ENCODE peak calls at places on chromosomes 1 and 21, in seven cellular contexts. T is GM20000, X is HepG2, S is lower lobe of right lung, I is NB4, Y is right lobe of liver, M is MCF 10A. C is an unnamed sample.
A peak's percentile ranks its signal among the peaks of the same experiment; 100 is the strongest.

GRCh38 chr21:35635994-35636393 is 424.3 kb downstream of the SETD4 start:
- DNase-seq in I (no peak), Y (no peak), S (no peak), X (no peak), M (no peak), T (no peak), C (no peak)

GRCh38 chr1:221392453-221392852 is 349.4 kb downstream of the DUSP10 start:
- DNase-seq in X (no peak), M (peak; percentile 98), Y (no peak), I (no peak), S (no peak), T (no peak), C (no peak)

GRCh38 chr1:204377800-204378608 is 18.3 kb upstream of the PLEKHA6 start:
- DNase-seq in Y (peak; percentile 60), M (peak; percentile 46), I (peak; percentile 74), X (peak; percentile 69), T (peak; percentile 68), S (peak; percentile 73), C (peak; percentile 67)

GRCh38 chr1:173406783-173407230 is 70.3 kb upstream of the PRDX6 start:
- DNase-seq in Y (no peak), S (no peak), M (no peak), I (no peak), X (no peak), T (peak; percentile 22), C (no peak)

GRCh38 chr1:2528966-2529750 is 905 bp downstream of the HES5 start:
- DNase-seq in S (no peak), X (no peak), T (peak; percentile 77), M (no peak), Y (peak; percentile 70), I (peak; percentile 41), C (peak; percentile 70)

GRCh38 chr1:157269656-157270375 is 131.6 kb upstream of the ETV3 start:
- DNase-seq in Y (peak; percentile 64), T (peak; percentile 16), I (no peak), X (no peak), M (no peak), S (no peak), C (no peak)

GRCh38 chr1:118291686-118292085 is 106.7 kb upstream of the SPAG17 start:
- DNase-seq in Y (no peak), I (no peak), T (no peak), S (no peak), M (no peak), X (no peak), C (no peak)

GRCh38 chr1:14362331-14362730 is 236.2 kb upstream of the KAZN start:
- DNase-seq in S (no peak), M (no peak), Y (no peak), X (no peak), T (no peak), I (no peak), C (no peak)

GRCh38 chr1:165717918-165718515 is 19.7 kb upstream of the ALDH9A1 start:
- DNase-seq in I (peak; percentile 74), X (peak; percentile 69), S (no peak), M (peak; percentile 80), T (peak; percentile 66), Y (peak; percentile 61), C (peak; percentile 65)

GRCh38 chr1:64161347-64162080 is 41.9 kb upstream of the UBE2U start:
- DNase-seq in S (no peak), I (no peak), T (no peak), Y (no peak), X (no peak), M (no peak), C (no peak)

GRCh38 chr1:54274448-54274847 is 74.5 kb downstream of the MRPL37 start:
- DNase-seq in S (no peak), I (no peak), X (no peak), T (no peak), Y (peak; percentile 79), M (no peak), C (no peak)

GRCh38 chr1:18413906-18414305 is 66.8 kb upstream of the KLHDC7A start:
- DNase-seq in X (no peak), T (no peak), I (no peak), S (no peak), Y (no peak), M (peak; percentile 16), C (no peak)

GRCh38 chr1:234400773-234401172 is 27.5 kb downstream of the COA6 start:
- DNase-seq in I (no peak), Y (no peak), S (no peak), M (no peak), T (peak; percentile 58), X (no peak), C (no peak)

GRCh38 chr1:64112281-64112680 is 91.1 kb upstream of the UBE2U start:
- DNase-seq in X (no peak), S (no peak), I (no peak), M (peak; percentile 34), Y (no peak), T (no peak), C (no peak)

GRCh38 chr21:43997766-43998742 is 14.1 kb upstream of the TRAPPC10 start:
- DNase-seq in I (no peak), Y (no peak), X (no peak), T (no peak), M (no peak), S (peak; percentile 30), C (no peak)

GRCh38 chr1:55848906-55849305 is 633.7 kb upstream of the USP24 start:
- DNase-seq in S (no peak), I (no peak), M (peak; percentile 53), Y (no peak), T (no peak), X (no peak), C (no peak)

GRCh38 chr1:23074012-23074411 is 54.7 kb downstream of the KDM1A start:
- DNase-seq in I (no peak), Y (no peak), M (no peak), X (no peak), T (no peak), S (no peak), C (no peak)

GRCh38 chr1:90201467-90202358 is 206.8 kb downstream of the ZNF326 start:
- DNase-seq in T (no peak), M (peak; percentile 47), X (no peak), Y (no peak), I (no peak), S (no peak), C (no peak)

DNA sequence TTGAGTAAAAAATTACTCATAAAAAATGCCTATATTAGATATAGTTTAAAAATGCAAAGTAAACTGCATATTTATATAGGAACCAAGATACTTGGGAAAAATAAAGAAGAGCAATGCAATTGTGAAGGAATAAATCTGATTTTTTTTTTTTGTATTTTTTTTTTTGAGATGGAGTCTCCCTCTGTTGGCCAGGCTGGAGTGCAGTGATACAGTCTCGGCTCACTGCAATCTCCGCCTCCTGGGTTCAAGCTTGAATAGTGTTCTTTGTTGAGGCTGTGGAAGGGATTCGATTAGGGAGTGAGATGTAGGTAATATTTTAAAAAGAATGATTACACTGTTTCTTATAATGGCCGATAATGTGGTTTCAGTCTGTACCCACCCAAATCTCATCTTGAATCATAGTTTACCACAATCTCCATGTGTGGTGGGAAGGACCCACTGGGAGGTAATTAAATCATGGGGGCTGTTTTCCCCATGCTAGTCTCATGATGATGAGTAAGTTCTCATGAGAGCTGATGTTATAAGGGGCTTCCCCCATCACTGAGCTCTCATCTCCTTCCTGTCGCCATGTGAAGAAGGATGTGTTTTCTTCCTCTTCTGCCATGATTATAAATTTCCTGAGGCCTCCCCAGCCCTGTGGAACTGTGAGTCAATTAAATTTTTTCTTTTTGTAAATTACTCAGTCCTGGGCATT is 1765.9 kb downstream of the PLA2G4A start:
- DNase-seq in S (no peak), X (no peak), M (no peak), T (no peak), I (no peak), Y (no peak), C (no peak)
- TF ChIP-seq CTCF in S (no peak), X (peak; percentile 3), M (no peak), T (no peak), I (no peak), Y (no peak), C (no peak)

DNA sequence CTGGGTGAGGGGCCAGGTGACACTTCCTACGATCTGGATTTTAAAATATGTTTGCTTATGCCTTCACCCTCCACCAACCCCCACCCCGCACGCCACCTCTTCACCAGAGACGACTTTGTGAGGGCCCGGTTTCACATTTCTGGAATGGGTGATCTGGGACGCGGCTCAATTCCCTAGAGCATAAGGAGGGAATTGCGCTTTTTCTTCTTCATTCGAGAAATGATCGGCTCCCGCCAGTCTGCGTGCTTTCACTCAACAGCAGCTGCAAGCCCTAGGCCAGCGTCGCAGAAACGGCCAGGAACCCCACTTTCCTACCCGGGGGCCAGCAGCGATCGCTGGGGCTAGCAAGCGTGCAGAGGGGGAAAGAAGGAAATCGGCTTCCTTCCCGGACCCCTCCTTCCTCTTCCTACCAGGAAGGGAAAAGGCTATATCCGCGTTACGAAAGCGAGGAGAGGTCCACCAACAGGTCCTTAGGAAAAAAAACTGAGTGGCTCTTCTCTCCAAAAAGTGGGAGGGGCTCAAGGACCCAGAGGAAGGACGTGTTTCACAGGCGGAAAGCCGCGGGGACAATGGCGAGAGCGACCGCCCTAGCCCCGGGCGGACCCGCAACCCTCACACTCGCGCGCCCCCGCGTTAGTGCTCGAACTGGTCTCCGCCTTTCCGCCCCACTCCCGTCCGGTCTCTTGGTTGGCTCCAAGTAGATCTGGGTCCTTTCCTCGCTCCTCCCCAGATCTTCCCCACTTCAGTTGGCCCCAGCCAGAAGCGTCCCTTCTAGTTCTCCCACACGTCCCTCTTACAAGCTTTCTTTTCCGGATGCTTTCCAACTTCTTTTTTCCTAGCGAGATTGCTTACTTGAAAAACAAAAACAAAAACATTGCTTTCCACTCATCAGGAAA is 1.1 kb upstream of the ADAMTS1 start:
- DNase-seq in S (peak; percentile 78), T (no peak), I (no peak), X (no peak), Y (peak; percentile 77), M (peak; percentile 49), C (peak; percentile 24)
- TF ChIP-seq CTCF in S (no peak), T (no peak), I (no peak), X (no peak), Y (no peak), M (no peak), C (no peak)

DNA sequence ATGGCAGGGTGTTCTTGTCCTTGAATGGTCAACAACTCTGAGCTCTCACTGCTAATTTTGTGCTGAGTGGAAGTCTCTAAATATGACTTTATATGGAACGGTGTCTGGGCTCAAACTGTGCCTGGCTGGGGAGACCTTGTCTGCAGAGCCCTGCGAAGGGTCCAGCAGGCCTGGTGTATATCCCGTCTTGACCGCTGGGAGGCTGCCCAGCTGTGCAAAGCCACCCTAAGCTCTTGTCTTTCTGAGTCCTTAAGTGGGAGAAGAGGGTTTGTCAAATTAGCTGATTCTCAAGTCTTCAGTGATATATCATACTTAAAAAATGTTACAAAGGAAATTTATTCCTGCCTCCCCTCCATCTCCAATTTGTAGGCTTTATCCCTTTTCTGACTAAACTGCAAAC is 198.7 kb downstream of the KCNJ6 start:
- DNase-seq in X (no peak), I (no peak), S (no peak), T (no peak), Y (no peak), M (no peak), C (no peak)
- TF ChIP-seq CTCF in X (no peak), I (no peak), S (no peak), T (no peak), Y (no peak), M (no peak), C (no peak)

DNA sequence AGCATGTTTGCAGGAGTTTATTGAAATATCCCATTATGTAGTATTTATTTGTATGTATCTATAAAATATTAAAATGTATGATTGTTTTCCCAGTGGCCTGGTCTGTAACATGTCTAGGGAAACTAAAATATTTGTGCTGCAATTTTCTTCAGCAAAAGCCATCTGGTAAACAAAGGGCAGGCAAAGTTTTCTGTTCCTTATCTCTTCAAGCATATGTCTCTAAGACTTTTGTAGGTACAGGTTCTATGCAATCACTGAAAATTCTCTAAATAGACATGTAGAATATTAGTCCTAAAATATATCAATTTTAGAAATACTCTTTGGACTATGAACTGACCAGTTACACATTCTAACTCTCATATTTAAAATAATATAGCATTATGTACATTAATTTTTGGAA is 585.8 kb upstream of the RGS18 start:
- DNase-seq in I (no peak), M (no peak), X (no peak), Y (no peak), S (no peak), T (no peak), C (no peak)
- TF ChIP-seq CTCF in I (no peak), M (no peak), X (no peak), Y (no peak), S (no peak), T (no peak), C (no peak)